ENCODE peak calls at places on chromosomes 1 and 21, in five cellular contexts. One of them, this sample, is unnamed.

GRCh38 chr1:20485527-20486456 is at the start of gene CAMK2N1:
- DNase-seq in mesendoderm: peak; percentile 76
- DNase-seq in IMR-90: peak; percentile 67
- DNase-seq in neuronal stem cell: peak; percentile 53
- DNase-seq in H1: no peak
- DNase-seq in this sample: peak; percentile 64

GRCh38 chr1:16012590-16013219 is 5.1 kb downstream of the HSPB7 start:
- DNase-seq in mesendoderm: peak; percentile 92
- DNase-seq in neuronal stem cell: no peak
- DNase-seq in IMR-90: peak; percentile 38
- DNase-seq in H1: peak; percentile 64
- DNase-seq in this sample: peak; percentile 93

GRCh38 chr1:171983584-171983983 is 142.3 kb downstream of the DNM3 start:
- DNase-seq in IMR-90: peak; percentile 32
- DNase-seq in neuronal stem cell: no peak
- DNase-seq in H1: no peak
- DNase-seq in mesendoderm: peak; percentile 18
- DNase-seq in this sample: no peak

GRCh38 chr1:5720045-5720444 is 272.2 kb downstream of the NPHP4 start:
- DNase-seq in H1: no peak
- DNase-seq in mesendoderm: no peak
- DNase-seq in neuronal stem cell: no peak
- DNase-seq in IMR-90: no peak
- DNase-seq in this sample: peak; percentile 17

GRCh38 chr1:231027136-231027925 is 12.7 kb downstream of the FAM89A start:
- DNase-seq in IMR-90: no peak
- DNase-seq in H1: no peak
- DNase-seq in mesendoderm: no peak
- DNase-seq in neuronal stem cell: no peak
- DNase-seq in this sample: no peak

GRCh38 chr21:43954042-43954441 is 58.1 kb upstream of the TRAPPC10 start:
- DNase-seq in neuronal stem cell: no peak
- DNase-seq in H1: no peak
- DNase-seq in mesendoderm: no peak
- DNase-seq in IMR-90: no peak
- DNase-seq in this sample: no peak

GRCh38 chr1:25063591-25064416 is 133.7 kb upstream of the RUNX3 start:
- DNase-seq in neuronal stem cell: no peak
- DNase-seq in mesendoderm: peak; percentile 39
- DNase-seq in H1: no peak
- DNase-seq in IMR-90: no peak
- DNase-seq in this sample: no peak

GRCh38 chr1:21778405-21778727 is 4.6 kb downstream of the USP48 start:
- DNase-seq in H1: no peak
- DNase-seq in mesendoderm: no peak
- DNase-seq in IMR-90: no peak
- DNase-seq in neuronal stem cell: no peak
- DNase-seq in this sample: no peak

GRCh38 chr1:109252893-109253802 is 3.8 kb downstream of the CELSR2 start:
- DNase-seq in IMR-90: no peak
- DNase-seq in mesendoderm: no peak
- DNase-seq in neuronal stem cell: no peak
- DNase-seq in H1: no peak
- DNase-seq in this sample: no peak

GRCh38 chr21:36949171-36950141 is 17.0 kb downstream of the HLCS start:
- DNase-seq in mesendoderm: peak; percentile 82
- DNase-seq in neuronal stem cell: no peak
- DNase-seq in IMR-90: no peak
- DNase-seq in H1: no peak
- DNase-seq in this sample: no peak

GRCh38 chr1:206106328-206107167 is 10.6 kb downstream of the AVPR1B start:
- DNase-seq in neuronal stem cell: peak; percentile 84
- DNase-seq in H1: peak; percentile 47
- DNase-seq in IMR-90: peak; percentile 79
- DNase-seq in mesendoderm: peak; percentile 80
- DNase-seq in this sample: peak; percentile 78

GRCh38 chr1:53393325-53393792 is 65.5 kb upstream of the LRP8 start:
- DNase-seq in H1: peak; percentile 39
- DNase-seq in neuronal stem cell: peak; percentile 84
- DNase-seq in IMR-90: peak; percentile 59
- DNase-seq in mesendoderm: peak; percentile 80
- DNase-seq in this sample: peak; percentile 88

GRCh38 chr21:46286668-46286982 is 483 bp downstream of the YBEY start:
- DNase-seq in mesendoderm: no peak
- DNase-seq in IMR-90: no peak
- DNase-seq in neuronal stem cell: no peak
- DNase-seq in H1: no peak
- DNase-seq in this sample: no peak

GRCh38 chr21:15441060-15441493 is 288.7 kb upstream of the USP25 start:
- DNase-seq in H1: no peak
- DNase-seq in mesendoderm: peak; percentile 42
- DNase-seq in neuronal stem cell: peak; percentile 93
- DNase-seq in IMR-90: no peak
- DNase-seq in this sample: no peak

GRCh38 chr1:13820456-13820855 is 120.5 kb downstream of the PRDM2 start:
- DNase-seq in neuronal stem cell: no peak
- DNase-seq in H1: no peak
- DNase-seq in IMR-90: no peak
- DNase-seq in mesendoderm: no peak
- DNase-seq in this sample: peak; percentile 19

GRCh38 chr1:52976183-52977035 is 49.3 kb downstream of the SCP2 start:
- DNase-seq in neuronal stem cell: no peak
- DNase-seq in H1: peak; percentile 38
- DNase-seq in mesendoderm: peak; percentile 72
- DNase-seq in IMR-90: no peak
- DNase-seq in this sample: peak; percentile 77

GRCh38 chr1:9371391-9371935 is 78.8 kb downstream of the SPSB1 start:
- DNase-seq in mesendoderm: peak; percentile 81
- DNase-seq in IMR-90: peak; percentile 81
- DNase-seq in H1: no peak
- DNase-seq in neuronal stem cell: peak; percentile 43
- DNase-seq in this sample: no peak

GRCh38 chr1:64001038-64001437 is 202.4 kb upstream of the UBE2U start:
- DNase-seq in IMR-90: no peak
- DNase-seq in mesendoderm: no peak
- DNase-seq in H1: no peak
- DNase-seq in neuronal stem cell: no peak
- DNase-seq in this sample: no peak

GRCh38 chr1:168386949-168387586 is 106.4 kb downstream of the TBX19 start:
- DNase-seq in neuronal stem cell: peak; percentile 20
- DNase-seq in IMR-90: no peak
- DNase-seq in H1: no peak
- DNase-seq in mesendoderm: peak; percentile 87
- DNase-seq in this sample: peak; percentile 81

GRCh38 chr21:43667191-43667904 is 8.0 kb downstream of the RRP1B start:
- DNase-seq in neuronal stem cell: no peak
- DNase-seq in IMR-90: peak; percentile 81
- DNase-seq in H1: no peak
- DNase-seq in mesendoderm: no peak
- DNase-seq in this sample: no peak

DNA sequence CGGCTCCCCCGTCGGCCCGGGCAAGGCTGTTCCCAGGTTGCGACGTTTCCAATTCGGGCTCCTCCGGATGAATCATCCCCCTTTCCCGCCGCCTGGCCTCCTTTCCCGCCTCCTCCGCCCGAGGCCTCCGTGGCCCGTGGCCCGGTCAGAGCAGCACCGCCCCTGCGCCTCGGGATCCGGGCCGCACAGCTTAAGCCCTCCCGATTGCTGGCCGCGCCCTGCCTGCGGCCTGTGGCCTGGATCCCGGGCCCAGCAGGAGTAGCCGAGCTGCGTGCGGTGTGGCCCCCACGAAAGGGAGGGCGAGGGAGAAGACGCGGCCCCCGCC is 1.1 kb downstream of the TMEM200B start:
- DNase-seq in IMR-90: peak; percentile 67
- DNase-seq in mesendoderm: peak; percentile 73
- DNase-seq in neuronal stem cell: peak; percentile 31
- DNase-seq in H1: no peak
- DNase-seq in this sample: no peak
- H2AK5ac ChIP-seq in IMR-90: peak overlapping the region; percentile 59
- H2AK5ac ChIP-seq in mesendoderm: no peak overlapping the region
- H2AK5ac ChIP-seq in neuronal stem cell: peak overlapping the region; percentile 81
- H2AK5ac ChIP-seq in H1: no peak overlapping the region
- H2AK5ac ChIP-seq in this sample: no peak overlapping the region

DNA sequence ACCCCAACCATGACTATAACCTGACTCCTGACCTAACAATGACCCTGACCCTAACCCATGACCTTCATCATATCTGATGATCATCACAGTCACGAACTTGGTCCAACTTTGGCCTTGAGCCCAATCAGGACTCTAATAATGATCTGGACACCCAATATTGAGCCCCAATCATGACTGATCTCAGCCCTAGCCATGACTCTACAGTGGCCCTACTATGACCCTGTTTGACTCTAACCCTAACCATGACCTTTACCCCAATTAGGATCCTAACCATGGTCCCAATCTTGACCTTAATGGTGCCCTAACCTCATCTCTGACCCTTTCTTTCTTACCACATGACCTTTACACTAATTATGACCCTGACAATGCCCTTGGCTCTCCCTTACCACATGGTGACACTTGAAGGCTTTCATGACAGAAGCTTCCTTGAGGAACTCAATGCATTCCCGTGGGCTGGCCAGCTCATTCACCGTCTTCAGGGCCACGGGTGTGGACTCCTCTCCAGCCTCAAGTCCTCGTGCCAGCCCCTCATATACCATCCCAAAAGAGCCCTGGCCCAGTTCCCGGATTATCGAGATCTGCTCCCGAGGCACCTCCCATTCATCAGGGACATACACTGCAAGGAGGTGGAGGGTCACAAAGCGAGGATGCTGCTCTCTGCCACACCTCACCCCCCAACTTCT is 16.2 kb downstream of the INSRR start:
- DNase-seq in mesendoderm: no peak
- DNase-seq in IMR-90: no peak
- DNase-seq in neuronal stem cell: no peak
- DNase-seq in H1: no peak
- DNase-seq in this sample: no peak
- H3K27me3 ChIP-seq in mesendoderm: peaks cover 30% of the 10 kb centered on the region
- H3K27me3 ChIP-seq in IMR-90: peaks cover 84% of the 10 kb centered on the region
- H3K27me3 ChIP-seq in neuronal stem cell: peaks cover 67% of the 10 kb centered on the region
- H3K27me3 ChIP-seq in H1: peaks cover 61% of the 10 kb centered on the region
- H3K27me3 ChIP-seq in this sample: peaks cover 48% of the 10 kb centered on the region

GRCh38 chr1:174022080-174022975 is at the start of gene RC3H1:
- DNase-seq in IMR-90: peak; percentile 75
- DNase-seq in neuronal stem cell: peak; percentile 89
- DNase-seq in H1: peak; percentile 74
- DNase-seq in mesendoderm: peak; percentile 95
- DNase-seq in this sample: peak; percentile 90
- H2AK5ac ChIP-seq in IMR-90: peak within 1 kb of the TSS; percentile 80
- H2AK5ac ChIP-seq in neuronal stem cell: peak within 1 kb of the TSS; percentile 89
- H2AK5ac ChIP-seq in H1: no peak within 1 kb of the TSS
- H2AK5ac ChIP-seq in mesendoderm: no peak within 1 kb of the TSS
- H2AK5ac ChIP-seq in this sample: no peak within 1 kb of the TSS

DNA sequence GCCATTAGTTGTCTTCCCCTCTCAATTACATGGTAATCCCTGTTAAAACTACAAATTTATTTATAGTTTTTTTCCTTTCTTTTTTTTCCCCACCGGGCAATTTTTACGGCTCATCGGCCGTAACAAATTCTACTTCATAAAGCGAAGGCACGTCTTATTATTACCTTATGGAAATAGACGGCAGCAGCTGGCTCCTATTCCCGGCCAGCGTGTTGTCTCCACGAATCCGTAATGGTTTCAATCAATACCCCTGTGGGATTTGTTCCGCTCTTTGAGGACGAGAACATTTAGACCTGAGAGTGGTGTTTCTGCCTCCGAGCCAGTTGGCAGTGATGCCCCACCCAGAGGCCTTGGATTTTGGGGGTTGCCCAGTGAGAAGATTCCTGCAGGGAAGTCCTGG is 52.4 kb upstream of the IGSF21 start:
- DNase-seq in IMR-90: no peak
- DNase-seq in H1: no peak
- DNase-seq in mesendoderm: no peak
- DNase-seq in neuronal stem cell: no peak
- DNase-seq in this sample: no peak
- H3K27me3 ChIP-seq in IMR-90: no peaks in the 10 kb centered on the region
- H3K27me3 ChIP-seq in H1: peaks cover 3% of the 10 kb centered on the region
- H3K27me3 ChIP-seq in mesendoderm: no peaks in the 10 kb centered on the region
- H3K27me3 ChIP-seq in neuronal stem cell: peaks cover 2% of the 10 kb centered on the region
- H3K27me3 ChIP-seq in this sample: no peaks in the 10 kb centered on the region

GRCh38 chr1:3546048-3546384 is 65.3 kb downstream of the MEGF6 start:
- DNase-seq in mesendoderm: no peak
- DNase-seq in H1: no peak
- DNase-seq in IMR-90: no peak
- DNase-seq in neuronal stem cell: no peak
- DNase-seq in this sample: no peak

GRCh38 chr1:3550511-3551289 is 60.6 kb downstream of the MEGF6 start:
- DNase-seq in IMR-90: no peak
- DNase-seq in neuronal stem cell: no peak
- DNase-seq in H1: no peak
- DNase-seq in mesendoderm: no peak
- DNase-seq in this sample: no peak

GRCh38 chr1:3548895-3549294 is 62.4 kb downstream of the MEGF6 start:
- DNase-seq in neuronal stem cell: no peak
- DNase-seq in mesendoderm: no peak
- DNase-seq in IMR-90: no peak
- DNase-seq in H1: no peak
- DNase-seq in this sample: no peak

GRCh38 chr1:3547055-3548005 is 64.0 kb downstream of the MEGF6 start:
- DNase-seq in H1: no peak
- DNase-seq in mesendoderm: peak; percentile 63
- DNase-seq in IMR-90: no peak
- DNase-seq in neuronal stem cell: no peak
- DNase-seq in this sample: peak; percentile 52

DNA sequence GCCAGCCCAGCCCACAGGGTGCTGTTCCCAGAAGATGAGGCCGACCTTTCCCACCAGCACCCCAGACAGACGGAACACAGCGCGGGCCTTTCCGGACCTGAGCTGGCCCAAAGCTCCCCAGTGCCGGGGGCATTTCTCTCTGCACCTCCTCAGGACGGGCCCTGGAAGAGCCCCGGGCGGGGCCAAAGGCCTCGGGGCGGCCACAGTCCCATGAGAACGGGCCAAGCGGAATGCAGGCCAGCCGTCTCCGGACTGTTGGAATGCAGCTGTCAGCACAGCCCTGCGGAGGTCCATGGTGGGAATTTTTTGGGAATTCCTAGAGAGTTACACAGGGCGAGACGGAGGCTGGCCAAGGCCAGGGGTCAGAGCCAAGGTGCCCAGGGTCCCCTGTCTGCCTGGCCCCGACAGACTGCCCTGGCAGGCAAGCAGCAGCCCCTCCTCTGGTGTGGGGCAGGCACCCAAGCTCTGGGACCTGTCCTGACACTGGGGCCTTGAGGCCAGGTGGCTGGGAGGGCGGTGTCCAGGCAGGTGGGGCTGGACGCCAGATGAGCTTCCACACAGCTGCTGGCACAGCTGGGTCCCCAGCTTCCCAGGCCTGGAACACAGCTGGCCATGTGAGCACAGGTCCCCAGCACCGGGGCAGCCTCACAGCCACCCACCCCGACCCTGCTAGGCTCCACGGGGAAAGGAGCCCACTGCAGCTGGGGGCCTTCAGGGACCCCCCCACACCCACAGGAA is 63.0 kb downstream of the MEGF6 start:
- DNase-seq in H1: no peak
- DNase-seq in IMR-90: peak; percentile 69
- DNase-seq in mesendoderm: peak; percentile 36
- DNase-seq in neuronal stem cell: no peak
- DNase-seq in this sample: no peak
- H2AK5ac ChIP-seq in H1: no peak overlapping the region
- H2AK5ac ChIP-seq in IMR-90: peak overlapping the region; percentile 70
- H2AK5ac ChIP-seq in mesendoderm: no peak overlapping the region
- H2AK5ac ChIP-seq in neuronal stem cell: peak overlapping the region; percentile 56
- H2AK5ac ChIP-seq in this sample: no peak overlapping the region

This sample was measured in H9.